ENCODE peak calls at places on chromosome 22, in seven cellular contexts. I is MM.1S, X is colonic mucosa, J is gastrocnemius medialis, R is SK-N-SH, T is vagina, K is heart right ventricle. V is an unnamed sample.

GRCh38 chr22:39953101-39953500 is 7.1 kb upstream of the TMA7B start:
- DNase-seq in I (no peak), X (no peak), R (no peak), K (no peak), J (no peak), T (no peak), V (no peak)

GRCh38 chr22:38872831-38873248 is 824 bp upstream of the CBX6 start:
- DNase-seq in I (no peak), X (peak; percentile 49), T (peak; percentile 86), K (peak; percentile 79), J (peak; percentile 38), R (peak; percentile 75), V (peak; percentile 68)

GRCh38 chr22:44409211-44409648 is 88.8 kb downstream of the RTL6 start:
- DNase-seq in K (no peak), J (no peak), R (peak; percentile 56), X (no peak), I (no peak), T (no peak), V (no peak)

GRCh38 chr22:43436536-43437267 is 24.9 kb downstream of the MPPED1 start:
- DNase-seq in J (no peak), T (no peak), R (no peak), X (no peak), I (no peak), K (no peak), V (no peak)

GRCh38 chr22:27689664-27690063 is 111.9 kb downstream of the MN1 start:
- DNase-seq in X (no peak), R (no peak), I (no peak), J (no peak), K (no peak), T (no peak), V (no peak)

GRCh38 chr22:37739611-37740049 is 42.8 kb downstream of the TRIOBP start:
- DNase-seq in X (no peak), I (no peak), J (no peak), K (no peak), T (no peak), R (no peak), V (no peak)

GRCh38 chr22:29998627-29999026 is 81.6 kb upstream of the HORMAD2 start:
- DNase-seq in I (no peak), J (no peak), X (no peak), R (no peak), T (no peak), K (no peak), V (no peak)

GRCh38 chr22:43270314-43270908 is 72.8 kb downstream of the SCUBE1 start:
- DNase-seq in T (no peak), K (no peak), R (no peak), J (no peak), X (no peak), I (peak; percentile 96), V (no peak)

GRCh38 chr22:41989246-41989645 is 9.3 kb upstream of the WBP2NL start:
- DNase-seq in J (no peak), I (no peak), R (no peak), T (no peak), K (no peak), X (no peak), V (no peak)

GRCh38 chr22:50190182-50190951 is 4.7 kb downstream of the TRABD start:
- DNase-seq in K (peak; percentile 77), T (no peak), J (no peak), R (peak; percentile 91), I (peak; percentile 83), X (peak; percentile 90), V (peak; percentile 87)

GRCh38 chr22:40247976-40248375 is 70.3 kb downstream of the TNRC6B start:
- DNase-seq in R (no peak), X (no peak), T (no peak), I (no peak), J (no peak), K (no peak), V (no peak)

GRCh38 chr22:29266564-29267461 is 968 bp downstream of the RHBDD3 start:
- DNase-seq in K (no peak), X (no peak), R (peak; percentile 49), T (no peak), J (no peak), I (no peak), V (no peak)

GRCh38 chr22:40922484-40923303 is 28.5 kb upstream of the RBX1 start:
- DNase-seq in J (peak; percentile 2), X (no peak), T (no peak), K (peak; percentile 32), R (peak; percentile 25), I (peak; percentile 59), V (no peak)

GRCh38 chr22:23754980-23755636 is 883 bp upstream of the VPREB3 start:
- DNase-seq in R (no peak), X (no peak), I (no peak), J (no peak), K (no peak), T (no peak), V (no peak)

GRCh38 chr22:40791241-40791640 is 27.9 kb downstream of the SLC25A17 start:
- DNase-seq in J (no peak), R (no peak), K (no peak), I (no peak), T (no peak), X (no peak), V (no peak)

GRCh38 chr22:30056015-30056414 is 24.2 kb upstream of the HORMAD2 start:
- DNase-seq in J (no peak), R (no peak), X (no peak), T (no peak), K (no peak), I (no peak), V (no peak)

GRCh38 chr22:27994481-27995331 is 75.7 kb upstream of the PITPNB start:
- DNase-seq in T (no peak), K (no peak), I (no peak), J (no peak), X (no peak), R (no peak), V (no peak)

GRCh38 chr22:24926849-24927579 is 19.5 kb downstream of the LHFPL7 start:
- DNase-seq in T (no peak), R (no peak), I (no peak), X (no peak), K (no peak), J (no peak), V (no peak)

GRCh38 chr22:26846645-26847044 is 189.3 kb downstream of the MIAT start:
- DNase-seq in K (no peak), T (no peak), J (no peak), R (no peak), I (no peak), X (no peak), V (no peak)

GRCh38 chr22:25729016-25729415 is 13.0 kb upstream of the MYO18B start:
- DNase-seq in T (no peak), J (no peak), K (no peak), R (no peak), I (no peak), X (no peak), V (no peak)

GRCh38 chr22:39188809-39189208 is 36.3 kb upstream of the CBX7 start:
- DNase-seq in R (no peak), I (no peak), J (no peak), T (no peak), K (no peak), X (no peak), V (no peak)

GRCh38 chr22:45228401-45228754 is 12.3 kb downstream of the KIAA0930 start:
- DNase-seq in K (no peak), R (no peak), T (no peak), X (no peak), I (no peak), J (no peak), V (no peak)

GRCh38 chr22:17369553-17370035 is 334 bp downstream of the CECR2 start:
- DNase-seq in T (no peak), J (no peak), I (peak; percentile 41), X (no peak), K (peak; percentile 20), R (peak; percentile 61), V (no peak)

GRCh38 chr22:17366329-17366728 is 2.9 kb upstream of the CECR2 start:
- DNase-seq in R (no peak), I (no peak), K (no peak), J (no peak), T (no peak), X (no peak), V (no peak)

GRCh38 chr22:17366830-17367229 is 2.4 kb upstream of the CECR2 start:
- DNase-seq in R (peak; percentile 37), K (peak; percentile 53), I (no peak), T (no peak), X (peak; percentile 31), J (peak; percentile 45), V (no peak)

GRCh38 chr22:17368727-17369552 is at the start of gene CECR2:
- DNase-seq in J (peak; percentile 74), I (peak; percentile 42), T (no peak), K (peak; percentile 63), X (peak; percentile 25), R (peak; percentile 54), V (peak; percentile 76)

DNA sequence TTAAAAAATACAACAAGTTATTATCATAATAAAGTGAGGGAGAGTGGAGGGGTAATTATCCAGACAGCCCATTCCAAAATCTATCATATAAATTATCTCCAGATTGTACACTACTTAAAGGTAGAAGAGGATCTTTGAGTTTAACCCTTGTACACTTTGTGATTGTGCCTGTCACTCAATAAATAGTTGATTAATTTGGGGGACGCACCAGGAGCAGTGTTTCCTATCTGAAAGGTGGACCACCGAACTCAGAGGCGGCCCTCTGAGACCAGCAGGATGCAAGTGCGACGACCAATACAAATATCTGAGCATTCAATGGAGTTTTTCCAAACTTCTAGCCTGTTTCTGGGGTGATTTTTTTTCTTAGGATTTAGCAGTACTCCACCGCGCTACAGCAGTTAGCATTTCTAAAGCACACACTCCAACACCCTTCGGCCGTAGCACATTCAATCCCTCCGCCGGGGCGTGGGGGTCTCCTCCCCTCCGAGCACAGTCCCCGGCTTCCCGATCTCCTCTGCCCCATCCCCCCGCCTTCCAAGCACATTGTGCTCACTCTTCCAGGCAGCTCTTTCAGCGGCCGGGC is 1.0 kb upstream of the CECR2 start:
- DNase-seq in X (no peak), T (no peak), I (no peak), R (peak; percentile 28), J (no peak), K (no peak), V (no peak)
- H3K27me3 ChIP-seq in X (peaks cover 65% of the 10 kb centered on the region), T (no peaks in the 10 kb centered on the region), I (peaks cover 41% of the 10 kb centered on the region), R (peaks cover 69% of the 10 kb centered on the region), J (no peaks in the 10 kb centered on the region), K (peaks cover 24% of the 10 kb centered on the region), V (no peaks in the 10 kb centered on the region)

DNA sequence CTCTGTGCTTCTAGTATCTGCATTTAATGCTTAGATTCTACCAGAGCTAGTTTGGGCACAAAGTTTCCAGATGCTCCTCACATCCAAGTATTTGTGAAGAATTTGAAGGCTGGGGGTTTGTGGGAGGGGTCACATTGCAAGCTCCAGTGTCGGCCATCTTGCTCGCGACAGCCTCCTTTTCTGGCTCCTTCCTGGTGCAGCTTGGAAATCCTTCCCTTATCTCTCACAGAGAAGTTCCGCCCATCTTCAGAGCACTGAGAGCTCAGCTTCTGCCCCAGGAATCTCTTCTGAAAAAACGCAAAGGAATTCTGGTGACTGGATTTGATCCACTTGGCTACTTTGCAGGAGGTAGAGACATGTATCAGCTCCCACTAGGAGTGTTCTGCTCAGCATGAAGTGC is 497.5 kb downstream of the TBC1D22A start:
- DNase-seq in T (no peak), X (no peak), K (no peak), I (peak; percentile 9), J (no peak), R (no peak), V (no peak)
- H3K27ac ChIP-seq in T (no peak overlapping the region), X (no peak overlapping the region), K (no peak overlapping the region), I (no peak overlapping the region), J (no peak overlapping the region), R (no peak overlapping the region), V (no peak overlapping the region)

GRCh38 chr22:22322792-22323191 is 78.2 kb downstream of the VPREB1 start:
- DNase-seq in J (no peak), R (no peak), I (no peak), T (no peak), K (no peak), X (no peak), V (no peak)
- TF ChIP-seq CTCF in J (no peak), R (no peak), I (no peak), T (no peak), K (no peak), X (no peak), V (no peak)

GRCh38 chr22:20663137-20663828 is 110.6 kb upstream of the SERPIND1 start:
- DNase-seq in X (no peak), K (no peak), R (no peak), T (no peak), J (no peak), I (no peak), V (no peak)
- H3K27me3 ChIP-seq in X (no peaks in the 10 kb centered on the region), K (peaks cover 13% of the 10 kb centered on the region), R (peaks cover 15% of the 10 kb centered on the region), T (no peaks in the 10 kb centered on the region), J (no peaks in the 10 kb centered on the region), I (peaks cover 20% of the 10 kb centered on the region), V (no peaks in the 10 kb centered on the region)

V was measured in lung.